ENCODE peak calls at places on chromosomes 1 and 21, in four cellular contexts. J is stimulated activated CD8-positive, alpha-beta memory T cell treated with anti-CD3 and anti-CD28 coated beads, Interleukin-7, amount 100 ng/mL, for 48 hours; W is BJ; O is effector memory CD8-positive, alpha-beta T cell. V is an unnamed sample.

GRCh38 chr1:30106125-30106524 is 617.3 kb downstream of the MATN1 start:
- DNase-seq in O (no peak), W (no peak), J (no peak), V (no peak)

GRCh38 chr1:28122183-28122582 is 33.8 kb upstream of the EYA3 start:
- DNase-seq in J (no peak), W (no peak), O (no peak), V (no peak)

GRCh38 chr1:156549390-156549789 is 23.0 kb downstream of the IQGAP3 start:
- DNase-seq in W (no peak), O (no peak), J (no peak), V (no peak)

GRCh38 chr1:220803401-220804201 is 16.9 kb downstream of the MTARC1 start:
- DNase-seq in O (no peak), J (no peak), W (no peak), V (peak)

GRCh38 chr1:150409504-150410362 is 45.8 kb downstream of the RPRD2 start:
- DNase-seq in W (no peak), O (no peak), J (no peak), V (no peak)

GRCh38 chr21:27104749-27105439 is 138.0 kb upstream of the ADAMTS5 start:
- DNase-seq in O (no peak), J (no peak), W (peak), V (peak)

GRCh38 chr21:35216966-35217365 is 167.9 kb upstream of the RUNX1 start:
- DNase-seq in J (no peak), O (no peak), W (no peak), V (no peak)

GRCh38 chr1:9724706-9725476 is 73.4 kb downstream of the PIK3CD start:
- DNase-seq in O (peak), W (no peak), J (peak), V (peak)

GRCh38 chr1:6261615-6261995 is 707 bp upstream of the GPR153 start:
- DNase-seq in J (no peak), O (no peak), W (no peak), V (no peak)

GRCh38 chr1:192126030-192126619 is 32.1 kb upstream of the RGS18 start:
- DNase-seq in O (no peak), J (no peak), W (no peak), V (no peak)

GRCh38 chr1:84913025-84913892 is 20.3 kb upstream of the LPAR3 start:
- DNase-seq in J (no peak), W (no peak), O (no peak), V (no peak)

GRCh38 chr1:160877221-160877620 is 7.8 kb downstream of the ITLN1 start:
- DNase-seq in J (no peak), W (no peak), O (no peak), V (no peak)

GRCh38 chr1:37945743-37946702 is 830 bp downstream of the INPP5B start:
- DNase-seq in W (peak), O (no peak), J (no peak), V (peak)

GRCh38 chr1:197130677-197131304 is 15.7 kb downstream of the ASPM start:
- DNase-seq in J (no peak), W (no peak), O (no peak), V (no peak)

GRCh38 chr1:156407344-156407743 is 38.3 kb downstream of the RHBG start:
- DNase-seq in W (no peak), J (no peak), O (no peak), V (no peak)

GRCh38 chr21:38979271-38980196 is 173.8 kb downstream of the ETS2 start:
- DNase-seq in W (no peak), J (peak), O (no peak), V (no peak)

GRCh38 chr1:232805269-232806070 is at the start of gene MAP10:
- DNase-seq in W (no peak), J (peak), O (peak), V (peak)

GRCh38 chr1:110380667-110381283 is 10.1 kb downstream of the SLC16A4 start:
- DNase-seq in O (no peak), W (no peak), J (no peak), V (peak)

GRCh38 chr1:203142684-203143408 is 15.3 kb downstream of the ADORA1 start:
- DNase-seq in W (no peak), O (no peak), J (no peak), V (no peak)

GRCh38 chr1:41983451-41983850 is 64.7 kb upstream of the HIVEP3 start:
- DNase-seq in J (no peak), W (no peak), O (no peak), V (no peak)

GRCh38 chr1:228283043-228283371 is 75.2 kb downstream of the OBSCN start:
- DNase-seq in O (no peak), W (no peak), J (no peak), V (no peak)

GRCh38 chr1:17470021-17470799 is 30.7 kb upstream of the RCC2 start:
- DNase-seq in J (no peak), O (no peak), W (no peak), V (no peak)

GRCh38 chr1:217010253-217010652 is 287.0 kb upstream of the ESRRG start:
- DNase-seq in W (no peak), O (no peak), J (no peak), V (no peak)

GRCh38 chr21:38388219-38388618 is 110.1 kb downstream of the ERG start:
- DNase-seq in J (no peak), O (no peak), W (no peak), V (no peak)

GRCh38 chr1:76160225-76160624 is 85.7 kb downstream of the ST6GALNAC3 start:
- DNase-seq in W (no peak), O (no peak), J (no peak), V (no peak)

GRCh38 chr1:53182688-53183276 is 13.8 kb upstream of the CPT2 start:
- DNase-seq in J (no peak), W (no peak), O (no peak), V (no peak)

GRCh38 chr1:24277420-24278169 is 41.6 kb upstream of the GRHL3 start:
- DNase-seq in J (no peak), O (no peak), W (no peak), V (peak)

GRCh38 chr1:162236201-162236600 is 140.5 kb downstream of the SPATA46 start:
- DNase-seq in O (no peak), W (no peak), J (no peak), V (no peak)